ENCODE peak calls at places on chromosomes 5 and 9, in six cellular contexts. Q, P, X, Y, L and G are unnamed samples. For H3K4me1, the result is how much of the 10 kb centered on the place peaks cover.

GRCh38 chr9:122320346-122320995 is 50.4 kb upstream of the PTGS1 start:
- DNase-seq in Q (no peak), P (no peak), X (no peak), Y (no peak), L (no peak), G (no peak)

GRCh38 chr9:127862075-127863011 is 7.9 kb upstream of the ENG start:
- DNase-seq in Q (no peak), P (peak), X (no peak), Y (peak), L (no peak), G (peak)

GRCh38 chr9:86407022-86407421 is 52.8 kb upstream of the TUT7 start:
- DNase-seq in Q (peak), P (peak), X (no peak), Y (no peak), L (no peak), G (no peak)

GRCh38 chr9:19231126-19232035 is 888 bp downstream of the DENND4C start:
- DNase-seq in Q (peak), P (peak), X (no peak), Y (peak), L (no peak), G (peak)

GRCh38 chr5:2897276-2897990 is 146.0 kb upstream of the IRX2 start:
- DNase-seq in Q (no peak), P (no peak), X (no peak), Y (no peak), L (no peak), G (no peak)

GRCh38 chr9:110426052-110426709 is 88.5 kb upstream of the TXNDC8 start:
- DNase-seq in Q (peak), P (no peak), X (no peak), Y (no peak), L (no peak), G (no peak)

GRCh38 chr5:122163151-122164069 is 34.1 kb downstream of the ZNF474 start:
- DNase-seq in Q (peak), P (no peak), X (no peak), Y (no peak), L (no peak), G (peak)

GRCh38 chr9:89675403-89675771 is 70.6 kb downstream of the GADD45G start:
- DNase-seq in Q (no peak), P (no peak), X (no peak), Y (no peak), L (no peak), G (peak)

GRCh38 chr5:149702953-149703646 is 27.0 kb upstream of the PPARGC1B start:
- DNase-seq in Q (no peak), P (no peak), X (no peak), Y (no peak), L (no peak), G (no peak)

GRCh38 chr9:113659039-113659438 is 195.5 kb downstream of the RGS3 start:
- DNase-seq in Q (no peak), P (no peak), X (no peak), Y (no peak), L (no peak), G (no peak)

GRCh38 chr5:97499605-97500004 is 316.6 kb upstream of the RIOK2 start:
- DNase-seq in Q (no peak), P (no peak), X (no peak), Y (no peak), L (no peak), G (no peak)

GRCh38 chr9:133148351-133149129 is 15.2 kb downstream of the GBGT1 start:
- DNase-seq in Q (peak), P (peak), X (no peak), Y (peak), L (peak), G (peak)

GRCh38 chr5:128397878-128398277 is 140.2 kb downstream of the FBN2 start:
- DNase-seq in Q (no peak), P (no peak), X (no peak), Y (no peak), L (no peak), G (no peak)

GRCh38 chr5:154198611-154199230 is 8.2 kb downstream of the GALNT10 start:
- DNase-seq in Q (peak), P (no peak), X (no peak), Y (no peak), L (no peak), G (no peak)

GRCh38 chr5:63555874-63556273 is 406.4 kb downstream of the HTR1A start:
- DNase-seq in Q (no peak), P (no peak), X (no peak), Y (no peak), L (no peak), G (no peak)

GRCh38 chr5:125700380-125700856 is 722.8 kb upstream of the GRAMD2B start:
- DNase-seq in Q (no peak), P (no peak), X (no peak), Y (no peak), L (no peak), G (no peak)

DNA sequence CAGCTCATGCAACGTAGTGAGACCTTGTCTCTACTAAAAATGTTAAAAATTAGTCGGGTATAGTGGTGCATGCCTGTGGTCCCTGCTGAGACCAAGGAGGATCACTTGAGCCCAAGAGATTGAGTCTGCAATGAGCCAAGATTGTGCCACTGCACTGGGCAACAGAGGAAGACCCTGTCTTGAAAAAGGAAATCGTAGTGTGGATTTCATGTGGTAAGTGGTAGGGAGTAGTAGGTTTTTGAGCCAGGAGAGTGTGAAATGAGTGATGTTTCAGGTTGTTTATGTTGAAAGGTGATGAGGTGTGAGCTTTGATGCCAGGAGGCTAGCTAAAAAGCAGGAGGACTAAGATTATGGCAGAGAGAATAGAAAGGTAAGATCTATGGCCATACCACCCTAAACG is 5.9 kb downstream of the MATR3 start:
- DNase-seq in Q (no peak), P (no peak), X (no peak), Y (no peak), L (no peak), G (no peak)
- TF ChIP-seq POLR2A in Q (no peak), P (no peak), X (no peak), Y (no peak), L (no peak), G (no peak)

GRCh38 chr9:68710082-68710481 is 5.0 kb downstream of the PIP5K1B start:
- DNase-seq in Q (no peak), P (no peak), X (no peak), Y (no peak), L (no peak), G (no peak)

GRCh38 chr9:68708513-68708912 is 3.5 kb downstream of the PIP5K1B start:
- DNase-seq in Q (no peak), P (no peak), X (no peak), Y (no peak), L (no peak), G (no peak)

GRCh38 chr9:68706579-68707201 is 1.6 kb downstream of the PIP5K1B start:
- DNase-seq in Q (no peak), P (no peak), X (no peak), Y (no peak), L (no peak), G (no peak)

GRCh38 chr9:68709291-68709970 is 4.4 kb downstream of the PIP5K1B start:
- DNase-seq in Q (no peak), P (no peak), X (no peak), Y (no peak), L (no peak), G (no peak)

DNA sequence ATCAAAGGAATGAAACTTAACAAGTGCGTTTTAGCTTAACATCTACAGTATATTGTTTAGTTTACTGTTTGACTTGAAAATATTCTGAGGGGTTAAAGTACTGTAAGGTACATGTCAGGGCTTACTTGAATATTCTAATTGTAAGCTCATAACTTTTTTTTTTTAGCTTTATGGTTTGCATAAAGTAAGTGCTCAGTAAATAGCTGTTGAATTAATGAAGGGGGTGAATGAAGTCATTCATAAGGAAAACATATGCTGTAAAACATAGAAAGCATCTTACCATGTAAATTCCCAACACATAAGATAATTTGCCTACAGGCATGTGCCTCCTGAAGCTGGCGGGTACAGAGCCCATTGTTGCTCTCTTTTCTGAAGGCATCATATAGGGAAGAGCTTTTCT is 3.0 kb downstream of the PIP5K1B start:
- DNase-seq in Q (no peak), P (no peak), X (no peak), Y (no peak), L (no peak), G (no peak)
- H3K4me1 ChIP-seq in Q (under half), P (under half), X (under half), Y (under half), L (under half), G (under half)

GRCh38 chr9:36258170-36258988 is at the start of gene GNE:
- DNase-seq in Q (peak), P (peak), X (peak), Y (peak), L (peak), G (peak)
- H3K4me3 ChIP-seq in Q (peak), P (peak), X (peak), Y (peak), L (peak), G (peak)

GRCh38 chr5:138334867-138335447 is 3.1 kb upstream of the FAM53C start:
- DNase-seq in Q (peak), P (no peak), X (no peak), Y (no peak), L (no peak), G (no peak)

GRCh38 chr5:138330813-138331448 is 673 bp downstream of the CDC25C start:
- DNase-seq in Q (no peak), P (no peak), X (no peak), Y (no peak), L (no peak), G (no peak)

GRCh38 chr5:138336952-138337684 is 948 bp upstream of the FAM53C start:
- DNase-seq in Q (peak), P (peak), X (peak), Y (no peak), L (peak), G (peak)

GRCh38 chr5:138331449-138332368 is at the start of gene CDC25C:
- DNase-seq in Q (peak), P (peak), X (peak), Y (peak), L (peak), G (peak)
- TF ChIP-seq POLR2A in Q (peak), P (no peak), X (peak), Y (no peak), L (no peak), G (no peak)

DNA sequence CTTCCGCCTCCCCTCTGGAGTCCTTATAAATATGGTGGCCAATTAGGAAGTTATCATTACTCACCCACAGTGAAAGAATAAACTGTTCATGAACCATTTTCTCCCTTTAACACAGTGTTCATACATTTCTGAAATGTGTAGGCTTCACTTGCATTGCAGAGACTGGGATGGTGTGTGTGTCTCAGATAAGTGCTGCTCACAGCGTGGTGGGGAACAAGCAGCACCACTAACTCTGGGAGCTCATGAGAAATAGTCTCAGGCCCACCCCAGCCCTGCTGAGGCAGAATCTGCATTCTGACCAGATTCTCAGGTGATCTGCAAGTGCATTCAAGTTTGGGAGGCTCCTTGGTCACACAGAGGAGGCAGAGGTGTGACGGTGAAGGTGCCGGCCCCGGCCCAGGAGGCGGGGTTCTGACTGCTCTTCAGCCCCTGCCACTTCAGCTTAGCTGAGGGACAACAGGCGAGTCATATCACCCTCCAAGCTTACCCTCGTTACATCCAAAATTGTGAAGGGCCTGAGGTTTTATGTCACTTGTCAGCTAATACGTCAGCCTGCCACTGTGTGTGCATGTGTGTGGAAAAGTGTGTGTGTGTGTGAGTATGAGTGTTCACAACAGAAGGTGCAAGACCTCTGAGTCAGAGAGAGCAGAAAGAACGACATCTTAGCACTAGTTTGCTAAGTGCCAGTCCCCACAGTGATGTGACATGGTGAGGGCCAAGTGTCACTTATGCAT is 34.7 kb downstream of the DAP start:
- DNase-seq in Q (peak), P (no peak), X (no peak), Y (no peak), L (no peak), G (no peak)
- H3K4me1 ChIP-seq in Q (under half), P (under half), X (under half), Y (under half), L (under half), G (under half)

DNA sequence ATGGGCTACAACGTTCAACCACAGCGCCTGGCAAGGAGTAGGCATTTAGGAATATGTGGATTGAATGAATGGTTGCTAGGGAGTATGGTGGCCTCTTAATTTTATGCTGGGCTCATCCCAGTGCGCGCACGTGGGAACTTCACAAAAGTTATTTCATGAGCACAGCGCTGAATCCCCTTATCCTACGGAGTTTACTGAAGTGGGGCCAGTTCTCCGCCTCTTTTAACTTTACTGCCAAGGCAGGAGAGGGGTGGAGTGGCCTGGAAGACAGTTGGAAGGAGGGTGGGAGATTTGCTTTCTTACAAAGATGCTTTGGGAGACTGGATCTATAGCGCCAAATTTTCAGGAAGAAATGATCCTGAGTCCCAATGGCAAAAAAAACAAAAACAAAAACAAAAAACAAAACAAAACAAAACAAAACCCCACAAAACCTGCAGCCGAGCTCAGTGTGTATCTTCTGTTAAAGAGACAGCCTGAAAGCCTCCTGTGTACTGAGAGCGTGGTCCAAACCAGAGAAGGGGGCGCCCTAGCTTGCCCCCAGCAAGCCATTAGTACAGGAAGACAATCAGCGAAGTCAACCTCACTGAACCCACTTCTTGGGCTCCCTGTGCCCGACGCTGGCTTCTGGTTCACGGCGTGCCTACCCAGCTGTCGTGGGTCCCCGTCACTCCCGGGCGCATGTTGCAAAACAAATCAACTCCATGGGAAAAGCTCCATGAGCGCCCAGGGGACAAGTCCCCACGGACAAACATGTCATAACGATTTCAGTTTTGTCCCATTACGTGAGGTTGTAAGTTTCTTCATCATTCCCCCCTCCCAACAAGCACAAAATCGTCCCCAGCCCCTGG is 326.7 kb downstream of the SH3GL2 start:
- DNase-seq in Q (no peak), P (no peak), X (no peak), Y (no peak), L (no peak), G (no peak)
- H3K4me3 ChIP-seq in Q (no peak), P (peak), X (no peak), Y (no peak), L (peak), G (no peak)

GRCh38 chr5:132496631-132497487 is 6.3 kb upstream of the IRF1 start:
- DNase-seq in Q (peak), P (peak), X (no peak), Y (peak), L (peak), G (peak)
- TF ChIP-seq POLR2A in Q (no peak), P (no peak), X (no peak), Y (peak), L (no peak), G (no peak)